ENCODE peak calls at places on chromosomes 7 and 10, in seven cellular contexts. H, P, T, O, U, J and M are unnamed samples.

GRCh38 chr10:6170638-6171037 is 32.1 kb upstream of the PFKFB3 start:
- DNase-seq in H (no peak), P (no peak), T (no peak), O (no peak), U (no peak), J (no peak), M (no peak)

GRCh38 chr10:69757553-69758309 is 44.0 kb upstream of the COL13A1 start:
- DNase-seq in H (no peak), P (peak), T (peak), O (no peak), U (peak), J (no peak), M (peak)

GRCh38 chr7:146740039-146740438 is 623.4 kb downstream of the CNTNAP2 start:
- DNase-seq in H (no peak), P (no peak), T (no peak), O (no peak), U (no peak), J (no peak), M (no peak)

GRCh38 chr10:114874827-114875541 is 53.4 kb downstream of the FHIP2A start:
- DNase-seq in H (no peak), P (peak), T (peak), O (peak), U (peak), J (no peak), M (peak)

GRCh38 chr7:1235501-1236131 is 2.9 kb downstream of the UNCX start:
- DNase-seq in H (no peak), P (peak), T (no peak), O (no peak), U (no peak), J (no peak), M (no peak)

GRCh38 chr10:69636626-69637550 is 6.8 kb downstream of the FAM241B start:
- DNase-seq in H (no peak), P (peak), T (peak), O (no peak), U (peak), J (no peak), M (peak)

GRCh38 chr10:25934673-25935139 is 677 bp downstream of the MYO3A start:
- DNase-seq in H (no peak), P (no peak), T (no peak), O (peak), U (no peak), J (no peak), M (no peak)

GRCh38 chr7:18693401-18693800 is 197.9 kb downstream of the HDAC9 start:
- DNase-seq in H (no peak), P (peak), T (peak), O (no peak), U (peak), J (no peak), M (peak)

GRCh38 chr7:155362380-155363145 is 64.9 kb downstream of the INSIG1 start:
- DNase-seq in H (no peak), P (no peak), T (no peak), O (no peak), U (no peak), J (no peak), M (no peak)

GRCh38 chr10:14530465-14530864 is 199.7 kb upstream of the FRMD4A start:
- DNase-seq in H (no peak), P (no peak), T (no peak), O (no peak), U (no peak), J (no peak), M (peak)

GRCh38 chr7:8147760-8148463 is 114.1 kb downstream of the ICA1 start:
- DNase-seq in H (no peak), P (no peak), T (no peak), O (no peak), U (no peak), J (no peak), M (no peak)

GRCh38 chr7:64599341-64599740 is 36.5 kb upstream of the ZNF680 start:
- DNase-seq in H (no peak), P (no peak), T (no peak), O (no peak), U (no peak), J (no peak), M (no peak)

GRCh38 chr7:155893176-155893575 is 80.9 kb upstream of the SHH start:
- DNase-seq in H (no peak), P (no peak), T (no peak), O (no peak), U (no peak), J (no peak), M (no peak)

GRCh38 chr10:93384006-93384405 is 98.1 kb downstream of the MYOF start:
- DNase-seq in H (no peak), P (no peak), T (no peak), O (no peak), U (peak), J (no peak), M (peak)

GRCh38 chr10:123385508-123385907 is 231.3 kb downstream of the BUB3 start:
- DNase-seq in H (no peak), P (no peak), T (no peak), O (no peak), U (peak), J (no peak), M (no peak)

GRCh38 chr7:589781-590575 is 70.3 kb upstream of the PDGFA start:
- DNase-seq in H (no peak), P (no peak), T (no peak), O (no peak), U (no peak), J (no peak), M (no peak)

GRCh38 chr10:36489928-36490279 is 635.5 kb upstream of the ANKRD30A start:
- DNase-seq in H (no peak), P (no peak), T (peak), O (no peak), U (no peak), J (no peak), M (peak)

GRCh38 chr7:48089415-48089975 is 430 bp downstream of the UPP1 start:
- DNase-seq in H (peak), P (no peak), T (no peak), O (no peak), U (no peak), J (no peak), M (peak)

GRCh38 chr10:62527019-62527827 is 153.1 kb downstream of the ZNF365 start:
- DNase-seq in H (no peak), P (no peak), T (no peak), O (peak), U (peak), J (no peak), M (no peak)

GRCh38 chr10:73785721-73786511 is 510 bp downstream of the ZSWIM8 start:
- DNase-seq in H (peak), P (peak), T (peak), O (peak), U (peak), J (no peak), M (peak)

GRCh38 chr7:132837529-132837928 is 244.4 kb downstream of the CHCHD3 start:
- DNase-seq in H (no peak), P (no peak), T (peak), O (peak), U (no peak), J (no peak), M (peak)

GRCh38 chr7:96127746-96128145 is 194.2 kb downstream of the SLC25A13 start:
- DNase-seq in H (no peak), P (no peak), T (peak), O (no peak), U (no peak), J (no peak), M (no peak)

GRCh38 chr7:18499407-18500197 is 4.1 kb downstream of the HDAC9 start:
- DNase-seq in H (no peak), P (no peak), T (no peak), O (no peak), U (no peak), J (no peak), M (peak)

GRCh38 chr7:43558071-43558470 is 24.8 kb upstream of the STK17A start:
- DNase-seq in H (no peak), P (no peak), T (no peak), O (no peak), U (no peak), J (no peak), M (no peak)

GRCh38 chr7:151251926-151252835 is 3.7 kb upstream of the SMARCD3 start:
- DNase-seq in H (no peak), P (no peak), T (peak), O (no peak), U (no peak), J (no peak), M (peak)

GRCh38 chr10:5565671-5566581 is 41.2 kb downstream of the CALML3 start:
- DNase-seq in H (no peak), P (no peak), T (no peak), O (no peak), U (peak), J (no peak), M (peak)

GRCh38 chr7:147937428-147937827 is 653.1 kb upstream of the C7orf33 start:
- DNase-seq in H (no peak), P (no peak), T (no peak), O (no peak), U (peak), J (no peak), M (peak)

GRCh38 chr10:92699518-92700272 is 9.9 kb downstream of the HHEX start:
- DNase-seq in H (peak), P (peak), T (peak), O (peak), U (peak), J (no peak), M (peak)

GRCh38 chr7:29951206-29951605 is 38.4 kb downstream of the SCRN1 start:
- DNase-seq in H (no peak), P (no peak), T (no peak), O (no peak), U (no peak), J (no peak), M (no peak)

GRCh38 chr10:71799112-71799511 is 25.8 kb upstream of the VSIR start:
- DNase-seq in H (no peak), P (no peak), T (no peak), O (no peak), U (no peak), J (no peak), M (no peak)

GRCh38 chr7:38318803-38319416 is 45.5 kb upstream of the TARP start:
- DNase-seq in H (no peak), P (peak), T (peak), O (no peak), U (peak), J (no peak), M (peak)